ENCODE peak calls at places on chromosomes 2 and 18, in ten cellular contexts. L, W, X, P, A, Z, G, N, C and Q are unnamed samples.

GRCh38 chr2:241195506-241196130 is 7.1 kb downstream of the ANO7 start:
- DNase-seq in L (no peak), W (no peak), X (no peak), P (peak), A (no peak), Z (no peak), G (no peak), N (no peak), C (no peak), Q (no peak)

GRCh38 chr18:23137093-23137640 is 1.9 kb downstream of the CABLES1 start:
- DNase-seq in L (no peak), W (peak), X (no peak), P (no peak), A (no peak), Z (no peak), G (peak), N (no peak), C (no peak), Q (no peak)

GRCh38 chr2:28452534-28453081 is 43.3 kb upstream of the PLB1 start:
- DNase-seq in L (peak), W (peak), X (peak), P (peak), A (peak), Z (no peak), G (peak), N (no peak), C (peak), Q (peak)

GRCh38 chr2:168884990-168885389 is 5.2 kb downstream of the SPC25 start:
- DNase-seq in L (no peak), W (no peak), X (peak), P (no peak), A (no peak), Z (no peak), G (no peak), N (peak), C (peak), Q (no peak)

GRCh38 chr2:192146069-192147006 is 48.4 kb downstream of the TMEFF2 start:
- DNase-seq in L (no peak), W (peak), X (peak), P (no peak), A (no peak), Z (no peak), G (peak), N (peak), C (peak), Q (peak)

GRCh38 chr2:129929321-129930290 is 49.9 kb upstream of the RAB6C start:
- DNase-seq in L (no peak), W (no peak), X (no peak), P (no peak), A (no peak), Z (no peak), G (no peak), N (peak), C (peak), Q (peak)

GRCh38 chr2:5495616-5496015 is 196.6 kb upstream of the SOX11 start:
- DNase-seq in L (no peak), W (no peak), X (no peak), P (no peak), A (no peak), Z (no peak), G (no peak), N (no peak), C (no peak), Q (no peak)

GRCh38 chr2:152055366-152056108 is 43.3 kb downstream of the CACNB4 start:
- DNase-seq in L (no peak), W (no peak), X (no peak), P (no peak), A (no peak), Z (no peak), G (no peak), N (peak), C (peak), Q (no peak)

GRCh38 chr2:85318222-85319182 is 9.3 kb downstream of the TGOLN2 start:
- DNase-seq in L (no peak), W (peak), X (peak), P (no peak), A (no peak), Z (no peak), G (no peak), N (peak), C (peak), Q (peak)

GRCh38 chr2:56754627-56755026 is 570.8 kb downstream of the CCDC85A start:
- DNase-seq in L (no peak), W (no peak), X (no peak), P (no peak), A (no peak), Z (no peak), G (no peak), N (no peak), C (no peak), Q (no peak)

GRCh38 chr2:237680702-237681478 is 53.5 kb downstream of the LRRFIP1 start:
- DNase-seq in L (peak), W (no peak), X (no peak), P (no peak), A (no peak), Z (no peak), G (no peak), N (no peak), C (no peak), Q (no peak)

GRCh38 chr2:179393481-179393880 is 128.8 kb upstream of the SESTD1 start:
- DNase-seq in L (no peak), W (no peak), X (no peak), P (no peak), A (no peak), Z (no peak), G (no peak), N (peak), C (peak), Q (peak)

GRCh38 chr2:130785466-130786055 is 30.2 kb downstream of the AMER3 start:
- DNase-seq in L (no peak), W (no peak), X (no peak), P (peak), A (no peak), Z (no peak), G (no peak), N (no peak), C (no peak), Q (no peak)

GRCh38 chr2:241230435-241230834 is 42.0 kb downstream of the ANO7 start:
- DNase-seq in L (no peak), W (no peak), X (no peak), P (peak), A (no peak), Z (no peak), G (no peak), N (no peak), C (no peak), Q (no peak)

GRCh38 chr2:232898592-232899541 is 28.8 kb downstream of the SNORC start:
- DNase-seq in L (no peak), W (peak), X (no peak), P (no peak), A (no peak), Z (no peak), G (peak), N (no peak), C (peak), Q (no peak)

GRCh38 chr2:119011162-119011909 is 69.3 kb downstream of the MARCO start:
- DNase-seq in L (no peak), W (peak), X (peak), P (peak), A (peak), Z (no peak), G (peak), N (no peak), C (peak), Q (peak)

GRCh38 chr2:236047886-236048540 is 120.2 kb downstream of the GBX2 start:
- DNase-seq in L (peak), W (no peak), X (peak), P (no peak), A (no peak), Z (no peak), G (no peak), N (peak), C (no peak), Q (no peak)

GRCh38 chr18:59220784-59221765 is 1.1 kb downstream of the GRP start:
- DNase-seq in L (no peak), W (no peak), X (no peak), P (no peak), A (no peak), Z (no peak), G (no peak), N (peak), C (peak), Q (no peak)

GRCh38 chr2:98436734-98437133 is 7.9 kb upstream of the INPP4A start:
- DNase-seq in L (no peak), W (no peak), X (no peak), P (no peak), A (no peak), Z (no peak), G (no peak), N (no peak), C (no peak), Q (no peak)
- H3K9ac ChIP-seq in L (no peak), W (no peak), X (no peak), P (no peak), A (no peak), Z (no peak), G (no peak), N (no peak), C (no peak), Q (no peak)

GRCh38 chr2:27175330-27175729 is 26.5 kb downstream of the TCF23 start:
- DNase-seq in L (no peak), W (peak), X (no peak), P (no peak), A (no peak), Z (no peak), G (no peak), N (no peak), C (no peak), Q (no peak)

GRCh38 chr2:27174638-27175037 is 25.8 kb downstream of the TCF23 start:
- DNase-seq in L (no peak), W (no peak), X (no peak), P (no peak), A (no peak), Z (no peak), G (no peak), N (no peak), C (peak), Q (no peak)

GRCh38 chr2:27170569-27171337 is 21.9 kb downstream of the TCF23 start:
- DNase-seq in L (no peak), W (no peak), X (no peak), P (no peak), A (no peak), Z (no peak), G (no peak), N (no peak), C (no peak), Q (no peak)

DNA sequence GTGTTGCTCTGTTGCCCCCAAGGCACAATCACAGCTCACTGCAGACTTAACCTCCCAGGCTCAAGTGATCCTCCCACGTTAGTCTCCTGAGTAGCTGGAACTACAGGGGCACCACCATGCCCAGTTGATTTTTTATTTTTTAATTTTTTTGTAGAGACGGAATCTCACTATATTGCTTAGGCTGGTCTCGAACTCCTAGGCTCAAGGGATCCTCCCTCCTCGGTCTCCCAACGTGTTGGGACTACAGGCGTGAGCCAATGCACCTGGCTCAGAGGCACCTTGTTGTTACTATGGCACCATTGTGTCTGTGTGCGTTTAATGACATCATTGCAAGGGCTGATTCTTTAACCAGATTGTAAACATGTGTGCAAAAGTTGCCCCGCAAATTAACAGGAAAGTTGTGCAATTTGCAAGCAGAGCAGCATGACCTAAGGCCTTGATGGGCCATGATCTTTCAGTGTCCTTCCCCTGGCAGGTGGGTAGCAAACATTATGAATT is 22.6 kb downstream of the TCF23 start:
- DNase-seq in L (no peak), W (no peak), X (no peak), P (no peak), A (no peak), Z (no peak), G (no peak), N (no peak), C (peak), Q (no peak)
- H3K4me3 ChIP-seq in L (no peak), W (no peak), X (no peak), P (no peak), A (no peak), Z (no peak), G (no peak), N (no peak), C (no peak), Q (no peak)

GRCh38 chr2:70116936-70117554 is 29.8 kb downstream of the PCBP1 start:
- DNase-seq in L (no peak), W (no peak), X (no peak), P (no peak), A (no peak), Z (no peak), G (no peak), N (no peak), C (no peak), Q (no peak)
- H3K9ac ChIP-seq in L (no peak), W (no peak), X (no peak), P (peak), A (no peak), Z (peak), G (no peak), N (no peak), C (no peak), Q (no peak)

GRCh38 chr2:47344890-47345583 is 57.9 kb upstream of the MSH2 start:
- DNase-seq in L (peak), W (peak), X (peak), P (peak), A (peak), Z (no peak), G (peak), N (no peak), C (peak), Q (peak)
- H3K4me3 ChIP-seq in L (peak), W (peak), X (peak), P (peak), A (peak), Z (no peak), G (peak), N (no peak), C (peak), Q (no peak)

DNA sequence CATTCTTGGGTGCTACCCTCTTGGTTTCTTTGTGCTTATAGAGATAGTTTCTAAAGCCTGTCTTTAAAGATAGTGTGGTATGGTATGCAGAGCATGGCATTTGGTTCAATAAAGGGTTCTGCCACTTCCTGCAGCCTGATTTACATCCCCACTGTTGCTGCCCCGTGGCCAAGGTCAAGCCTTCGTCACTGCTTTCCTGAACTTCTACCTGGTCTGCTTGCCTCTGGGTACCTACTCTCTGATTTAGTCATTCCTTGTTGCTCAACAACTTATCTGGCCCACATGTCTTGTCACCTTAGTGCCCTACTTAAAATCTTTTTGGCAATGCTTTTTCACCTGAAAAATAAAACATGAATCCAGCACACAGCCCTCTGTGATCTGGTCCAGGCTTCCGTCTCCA is 352.9 kb downstream of the LPIN1 start:
- DNase-seq in L (no peak), W (no peak), X (peak), P (no peak), A (no peak), Z (no peak), G (no peak), N (no peak), C (no peak), Q (no peak)
- H3K9ac ChIP-seq in L (no peak), W (no peak), X (no peak), P (no peak), A (no peak), Z (no peak), G (no peak), N (no peak), C (no peak), Q (no peak)

GRCh38 chr2:24434576-24434975 is 56.5 kb upstream of the NCOA1 start:
- DNase-seq in L (no peak), W (no peak), X (no peak), P (no peak), A (no peak), Z (no peak), G (no peak), N (no peak), C (no peak), Q (peak)

GRCh38 chr2:24432121-24432520 is 58.9 kb upstream of the NCOA1 start:
- DNase-seq in L (no peak), W (no peak), X (no peak), P (no peak), A (no peak), Z (no peak), G (peak), N (no peak), C (no peak), Q (peak)

GRCh38 chr2:24435391-24436316 is 55.4 kb upstream of the NCOA1 start:
- DNase-seq in L (peak), W (peak), X (no peak), P (no peak), A (no peak), Z (no peak), G (peak), N (no peak), C (peak), Q (peak)

GRCh38 chr2:24424387-24424786 is 64.1 kb upstream of the ITSN2 start:
- DNase-seq in L (no peak), W (no peak), X (no peak), P (no peak), A (no peak), Z (no peak), G (no peak), N (no peak), C (no peak), Q (no peak)

DNA sequence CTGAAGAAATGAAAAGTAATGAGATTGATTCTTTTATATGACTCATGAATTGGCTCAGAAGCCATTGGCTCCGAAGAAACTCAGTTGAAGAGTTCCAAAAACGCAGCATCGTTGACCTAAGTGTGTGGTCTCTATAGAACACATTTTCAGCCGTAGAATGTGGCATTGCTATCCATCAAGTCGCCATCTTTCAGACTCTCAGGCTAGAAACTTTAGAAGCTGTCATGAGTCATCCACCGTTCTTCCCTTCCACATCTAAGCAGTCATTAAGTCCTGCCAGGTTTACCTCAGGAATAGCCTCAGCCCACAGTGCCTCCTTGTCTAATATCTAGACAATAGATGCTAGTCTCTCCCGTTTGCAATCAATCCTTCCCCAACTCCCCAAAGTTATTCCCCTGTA is 61.3 kb upstream of the NCOA1 start:
- DNase-seq in L (no peak), W (peak), X (no peak), P (no peak), A (no peak), Z (no peak), G (no peak), N (peak), C (peak), Q (peak)
- H3K4me3 ChIP-seq in L (no peak), W (no peak), X (no peak), P (no peak), A (no peak), Z (no peak), G (no peak), N (no peak), C (no peak), Q (no peak)